ENCODE peak calls at places on chromosomes 6 and 20, in six cellular contexts. F is AG20443, U is NCI-H1105, N is COLO829, H is PC-9, Q is tibial artery. K is an unnamed sample.

GRCh38 chr6:39819676-39820075 is 27.5 kb downstream of the DAAM2 start:
- DNase-seq in Q (no peak), U (no peak), F (no peak), N (no peak), H (no peak), K (no peak)

GRCh38 chr20:23235173-23236027 is 115.2 kb upstream of the NXT1 start:
- DNase-seq in U (no peak), H (peak; percentile 44), N (peak; percentile 78), F (peak; percentile 54), Q (peak; percentile 73), K (no peak)

GRCh38 chr6:144578385-144579350 is 293.5 kb downstream of the UTRN start:
- DNase-seq in H (no peak), F (peak; percentile 33), U (no peak), N (no peak), Q (no peak), K (no peak)

GRCh38 chr20:19552896-19553180 is 205.2 kb upstream of the RIN2 start:
- DNase-seq in Q (no peak), F (no peak), H (no peak), N (no peak), U (no peak), K (no peak)

GRCh38 chr6:33886673-33887144 is 82.9 kb upstream of the MLN start:
- DNase-seq in U (no peak), H (no peak), F (peak; percentile 89), N (no peak), Q (peak; percentile 30), K (no peak)

GRCh38 chr6:127342296-127342945 is 988 bp downstream of the ECHDC1 start:
- DNase-seq in H (peak; percentile 78), U (no peak), F (peak; percentile 32), Q (no peak), N (peak; percentile 68), K (no peak)

GRCh38 chr20:47456952-47457724 is 44.5 kb upstream of the NCOA3 start:
- DNase-seq in H (peak; percentile 79), U (no peak), Q (no peak), F (peak; percentile 69), N (no peak), K (no peak)

GRCh38 chr6:54614499-54615195 is 231.9 kb upstream of the FAM83B start:
- DNase-seq in N (no peak), F (no peak), U (no peak), H (no peak), Q (no peak), K (no peak)

GRCh38 chr20:12049125-12049524 is 131.4 kb downstream of the BTBD3 start:
- DNase-seq in H (no peak), F (no peak), U (no peak), Q (no peak), N (no peak), K (no peak)

GRCh38 chr6:38656896-38657295 is 17.2 kb upstream of the BTBD9 start:
- DNase-seq in F (no peak), Q (no peak), H (no peak), U (no peak), N (no peak), K (no peak)

GRCh38 chr20:16526433-16527380 is 46.5 kb downstream of the KIF16B start:
- DNase-seq in N (no peak), Q (no peak), H (no peak), F (no peak), U (no peak), K (no peak)

GRCh38 chr6:137233561-137234504 is 14.6 kb upstream of the IFNGR1 start:
- DNase-seq in Q (peak; percentile 58), N (peak; percentile 63), U (no peak), H (peak; percentile 99), F (peak; percentile 64), K (no peak)

GRCh38 chr20:33675127-33675954 is 1.1 kb upstream of the NECAB3 start:
- DNase-seq in N (no peak), H (no peak), U (no peak), F (no peak), Q (peak; percentile 78), K (no peak)

GRCh38 chr6:161694995-161695394 is 421.1 kb upstream of the AGPAT4 start:
- DNase-seq in F (peak; percentile 51), H (no peak), U (no peak), Q (no peak), N (peak; percentile 58), K (no peak)

GRCh38 chr20:2697768-2698167 is 5.2 kb downstream of the EBF4 start:
- DNase-seq in H (no peak), U (no peak), N (no peak), F (no peak), Q (no peak), K (no peak)

GRCh38 chr6:4491501-4492260 is 284.5 kb upstream of the CDYL start:
- DNase-seq in Q (no peak), H (peak; percentile 48), F (no peak), N (peak; percentile 89), U (no peak), K (no peak)

GRCh38 chr6:122736606-122737005 is 42.9 kb upstream of the FABP7 start:
- DNase-seq in F (no peak), Q (no peak), U (no peak), H (no peak), N (no peak), K (no peak)

GRCh38 chr6:36781669-36782068 is 57.6 kb downstream of the CPNE5 start:
- DNase-seq in H (no peak), F (no peak), U (no peak), Q (no peak), N (no peak), K (no peak)

GRCh38 chr6:14818422-14818884 is 427.4 kb upstream of the JARID2 start:
- DNase-seq in N (no peak), Q (no peak), F (no peak), U (no peak), H (no peak), K (no peak)

K was measured in activated B cell treated with CpG ODN at 0.5 μM for 24 hours.